ENCODE peak calls at places on chromosomes 13 and 19, in eight cellular contexts. N, P, J, O, F, W, H and S are unnamed samples.
A peak's percentile ranks its signal among the peaks of the same experiment; 100 is the strongest.

GRCh38 chr13:31964168-31964567 is 67.4 kb upstream of the FRY start:
- DNase-seq in N (no peak), P (no peak), J (no peak), O (no peak), F (no peak), W (no peak), H (no peak), S (no peak)

GRCh38 chr19:461664-462551 is 1.1 kb upstream of the SHC2 start:
- DNase-seq in N (no peak), P (no peak), J (no peak), O (no peak), F (no peak), W (peak; percentile 36), H (no peak), S (peak; percentile 21)

GRCh38 chr19:54029930-54030490 is 33.7 kb downstream of the VSTM1 start:
- DNase-seq in N (peak; percentile 81), P (peak; percentile 48), J (peak; percentile 59), O (peak; percentile 54), F (peak; percentile 34), W (peak; percentile 67), H (peak; percentile 8), S (peak; percentile 71)

GRCh38 chr13:85601526-85601925 is 197.7 kb downstream of the SLITRK6 start:
- DNase-seq in N (no peak), P (no peak), J (no peak), O (no peak), F (no peak), W (no peak), H (no peak), S (no peak)

GRCh38 chr19:20444202-20444885 is 121.2 kb downstream of the ZNF737 start:
- DNase-seq in N (no peak), P (no peak), J (no peak), O (no peak), F (no peak), W (no peak), H (no peak), S (no peak)

GRCh38 chr13:40017662-40018262 is 362.3 kb downstream of the COG6 start:
- DNase-seq in N (no peak), P (no peak), J (no peak), O (no peak), F (no peak), W (no peak), H (no peak), S (no peak)

GRCh38 chr13:107680115-107680514 is 535.2 kb downstream of the LIG4 start:
- DNase-seq in N (no peak), P (no peak), J (peak; percentile 3), O (no peak), F (no peak), W (peak; percentile 32), H (no peak), S (no peak)

GRCh38 chr13:20525144-20525600 is 485 bp downstream of the CRYL1 start:
- DNase-seq in N (peak; percentile 20), P (no peak), J (no peak), O (no peak), F (no peak), W (no peak), H (peak; percentile 13), S (peak; percentile 27)

GRCh38 chr19:48445256-48445605 is 552 bp upstream of the GRWD1 start:
- DNase-seq in N (peak; percentile 94), P (peak; percentile 80), J (peak; percentile 93), O (peak; percentile 68), F (peak; percentile 47), W (peak; percentile 69), H (no peak), S (peak; percentile 38)

GRCh38 chr19:5138606-5139594 is 170.0 kb downstream of the KDM4B start:
- DNase-seq in N (peak; percentile 70), P (peak; percentile 91), J (peak; percentile 87), O (peak; percentile 88), F (peak; percentile 62), W (peak; percentile 20), H (no peak), S (peak; percentile 95)

GRCh38 chr19:47123406-47123805 is 7.2 kb upstream of the SAE1 start:
- DNase-seq in N (no peak), P (no peak), J (no peak), O (no peak), F (no peak), W (no peak), H (no peak), S (no peak)

GRCh38 chr19:9986787-9987281 is 23.5 kb downstream of the COL5A3 start:
- DNase-seq in N (no peak), P (no peak), J (peak; percentile 14), O (no peak), F (peak; percentile 54), W (no peak), H (no peak), S (no peak)

GRCh38 chr13:114154476-114154875 is 22.1 kb upstream of the RASA3 start:
- DNase-seq in N (no peak), P (no peak), J (no peak), O (no peak), F (no peak), W (no peak), H (no peak), S (peak; percentile 59)

GRCh38 chr13:51585696-51586095 is 1.4 kb downstream of the WDFY2 start:
- DNase-seq in N (peak; percentile 84), P (peak; percentile 20), J (peak; percentile 62), O (no peak), F (no peak), W (no peak), H (no peak), S (no peak)

GRCh38 chr13:51583875-51584730 is at the start of gene WDFY2:
- DNase-seq in N (peak; percentile 100), P (peak; percentile 94), J (peak; percentile 100), O (peak; percentile 96), F (peak; percentile 100), W (peak; percentile 100), H (peak; percentile 100), S (peak; percentile 99)

GRCh38 chr13:51585234-51585672 is 991 bp downstream of the WDFY2 start:
- DNase-seq in N (peak; percentile 44), P (no peak), J (peak; percentile 30), O (no peak), F (no peak), W (no peak), H (no peak), S (no peak)

GRCh38 chr13:51583469-51583874 is 790 bp upstream of the WDFY2 start:
- DNase-seq in N (no peak), P (no peak), J (no peak), O (no peak), F (no peak), W (no peak), H (no peak), S (no peak)

GRCh38 chr13:51584731-51585191 is 499 bp downstream of the WDFY2 start:
- DNase-seq in N (peak; percentile 58), P (peak; percentile 70), J (peak; percentile 65), O (peak; percentile 66), F (peak; percentile 46), W (peak; percentile 69), H (peak; percentile 6), S (peak; percentile 79)
- TF ChIP-seq CTCF in N (no peak), P (no peak), J (peak; percentile 23), O (no peak), F (peak; percentile 11), W (peak; percentile 9), H (no peak), S (peak; percentile 11)

DNA sequence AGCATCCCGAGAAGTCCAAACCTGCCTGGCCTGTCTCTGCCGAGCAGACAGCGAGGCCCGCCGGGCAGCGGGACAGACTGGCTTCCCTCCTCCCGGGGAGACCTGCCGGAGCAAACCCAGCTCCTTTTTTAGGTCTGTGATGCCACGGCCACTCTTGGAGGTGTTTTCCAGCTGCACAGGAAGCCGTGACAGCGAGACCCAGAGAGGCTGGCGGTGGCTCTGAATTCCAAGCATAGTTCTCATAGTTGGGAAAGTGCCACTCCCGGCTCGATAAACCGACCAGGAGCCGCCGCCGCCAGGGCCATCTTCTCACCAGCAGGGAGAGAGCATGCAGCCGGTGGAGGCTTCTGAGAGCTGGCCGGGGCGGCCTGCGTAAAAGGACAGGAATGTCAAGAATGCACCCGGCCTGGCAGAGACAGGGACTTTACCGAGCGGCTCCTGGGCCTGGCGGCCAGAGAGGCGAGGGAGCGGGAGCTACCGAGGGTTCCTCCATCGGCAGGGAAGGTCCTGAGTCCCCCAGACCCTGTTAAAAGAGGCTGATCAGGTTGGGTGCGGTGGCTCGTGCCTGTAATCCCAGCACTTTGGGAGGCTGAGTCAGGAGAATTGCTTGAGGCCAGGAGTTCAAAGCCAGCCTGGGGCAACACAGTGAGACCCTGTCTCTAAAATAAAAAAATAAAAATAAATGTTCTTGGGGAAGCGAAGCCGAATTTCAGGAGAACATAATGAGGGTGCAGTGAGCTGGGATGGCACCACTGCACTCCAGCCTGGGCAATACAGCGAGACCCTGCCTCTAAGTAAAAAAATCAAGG is 64.9 kb downstream of the GADD45B start:
- DNase-seq in N (peak; percentile 99), P (no peak), J (peak; percentile 99), O (no peak), F (peak; percentile 89), W (no peak), H (peak; percentile 74), S (no peak)
- TF ChIP-seq CTCF in N (peak; percentile 51), P (no peak), J (peak; percentile 33), O (no peak), F (peak; percentile 17), W (no peak), H (no peak), S (no peak)

DNA sequence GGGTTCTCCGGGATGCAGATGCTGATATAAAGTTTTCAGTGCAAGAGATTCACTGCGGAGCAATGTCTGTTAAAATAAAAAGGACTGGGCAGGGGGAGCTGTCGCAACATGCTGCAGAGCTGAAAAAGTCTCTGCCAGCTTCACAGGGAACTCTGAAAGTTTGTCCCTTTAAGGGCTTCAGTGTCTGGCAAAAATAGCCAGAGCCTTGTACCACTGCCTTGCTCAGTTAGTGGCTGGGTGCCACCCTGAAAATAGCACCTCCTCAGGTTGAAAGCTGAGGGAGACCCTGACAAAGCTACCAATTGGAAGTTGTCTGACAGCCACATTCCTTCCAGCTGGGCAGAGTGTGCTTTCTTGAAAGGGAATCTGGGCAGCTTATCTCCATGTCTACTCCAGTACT is 3.0 kb upstream of the NDFIP2 start:
- DNase-seq in N (no peak), P (no peak), J (no peak), O (no peak), F (peak; percentile 49), W (no peak), H (no peak), S (no peak)
- TF ChIP-seq CTCF in N (no peak), P (no peak), J (no peak), O (no peak), F (no peak), W (peak; percentile 1), H (no peak), S (no peak)

GRCh38 chr19:45368737-45369340 is 1.5 kb downstream of the ERCC2 start:
- DNase-seq in N (no peak), P (no peak), J (no peak), O (no peak), F (no peak), W (no peak), H (no peak), S (no peak)
- TF ChIP-seq CTCF in N (no peak), P (no peak), J (no peak), O (no peak), F (no peak), W (no peak), H (no peak), S (no peak)